ENCODE peak calls at places on chromosomes 6 and 20, in nine cellular contexts. H, C, V, R, B, L, W, D and Q are unnamed samples.

GRCh38 chr20:46883847-46884246 is 10.8 kb upstream of the EYA2 start:
- DNase-seq in H (no peak), C (peak; percentile 49), V (no peak), R (no peak), B (no peak), L (no peak), W (no peak), D (no peak), Q (no peak)

GRCh38 chr6:24931752-24932691 is 3.7 kb downstream of the RIPOR2 start:
- DNase-seq in H (no peak), C (no peak), V (no peak), R (no peak), B (peak; percentile 52), L (peak; percentile 83), W (peak; percentile 69), D (peak; percentile 84), Q (no peak)

GRCh38 chr6:155327326-155328073 is 13.2 kb upstream of the TFB1M start:
- DNase-seq in H (peak; percentile 88), C (no peak), V (peak; percentile 56), R (peak; percentile 40), B (peak; percentile 55), L (peak; percentile 77), W (no peak), D (peak; percentile 70), Q (peak; percentile 81)

GRCh38 chr6:3887150-3887700 is 38.1 kb downstream of the FAM50B start:
- DNase-seq in H (peak; percentile 66), C (peak; percentile 43), V (no peak), R (no peak), B (peak; percentile 42), L (peak; percentile 36), W (no peak), D (peak; percentile 48), Q (no peak)

GRCh38 chr6:87714093-87714809 is 12.2 kb upstream of the AKIRIN2 start:
- DNase-seq in H (peak; percentile 79), C (peak; percentile 41), V (no peak), R (peak; percentile 80), B (peak; percentile 63), L (peak; percentile 80), W (peak; percentile 53), D (peak; percentile 89), Q (no peak)

GRCh38 chr6:166728884-166729530 is 102.0 kb upstream of the RPS6KA2 start:
- DNase-seq in H (no peak), C (no peak), V (no peak), R (no peak), B (peak; percentile 54), L (no peak), W (no peak), D (peak; percentile 27), Q (no peak)

GRCh38 chr6:24663198-24663597 is 3.5 kb downstream of the TDP2 start:
- DNase-seq in H (no peak), C (no peak), V (no peak), R (no peak), B (no peak), L (no peak), W (no peak), D (no peak), Q (no peak)

GRCh38 chr6:139364302-139364981 is 10.0 kb downstream of the CITED2 start:
- DNase-seq in H (peak; percentile 77), C (no peak), V (no peak), R (no peak), B (peak; percentile 75), L (peak; percentile 75), W (peak; percentile 6), D (peak; percentile 68), Q (no peak)

GRCh38 chr6:41039060-41039998 is at the start of gene UNC5CL:
- DNase-seq in H (peak; percentile 12), C (peak; percentile 44), V (peak; percentile 49), R (peak; percentile 24), B (peak; percentile 33), L (peak; percentile 23), W (no peak), D (peak; percentile 60), Q (no peak)

GRCh38 chr20:35616465-35617396 is 1.1 kb downstream of the SPAG4 start:
- DNase-seq in H (peak; percentile 99), C (peak; percentile 88), V (peak; percentile 33), R (peak; percentile 100), B (peak; percentile 100), L (peak; percentile 100), W (peak; percentile 78), D (peak; percentile 100), Q (peak; percentile 10)

GRCh38 chr6:169172435-169172834 is 81.2 kb downstream of the THBS2 start:
- DNase-seq in H (peak; percentile 93), C (peak; percentile 84), V (no peak), R (no peak), B (peak; percentile 67), L (peak; percentile 3), W (no peak), D (peak; percentile 97), Q (no peak)

GRCh38 chr6:16591681-16592549 is 169.3 kb downstream of the ATXN1 start:
- DNase-seq in H (no peak), C (no peak), V (no peak), R (no peak), B (no peak), L (no peak), W (peak; percentile 71), D (no peak), Q (no peak)

GRCh38 chr6:39266375-39266774 is 37.1 kb upstream of the KCNK5 start:
- DNase-seq in H (no peak), C (no peak), V (no peak), R (no peak), B (no peak), L (no peak), W (no peak), D (no peak), Q (no peak)

GRCh38 chr20:4174909-4175308 is 159.6 kb upstream of the RNF24 start:
- DNase-seq in H (no peak), C (no peak), V (no peak), R (no peak), B (no peak), L (no peak), W (no peak), D (no peak), Q (no peak)

GRCh38 chr6:85113934-85114582 is 335.8 kb upstream of the NT5E start:
- DNase-seq in H (peak; percentile 63), C (no peak), V (no peak), R (no peak), B (no peak), L (no peak), W (no peak), D (no peak), Q (no peak)

GRCh38 chr6:26216015-26216885 is 129.0 kb downstream of the HFE start:
- DNase-seq in H (peak; percentile 100), C (peak; percentile 85), V (peak; percentile 75), R (peak; percentile 98), B (peak; percentile 97), L (peak; percentile 100), W (peak; percentile 91), D (peak; percentile 97), Q (peak; percentile 94)

GRCh38 chr6:133682506-133683290 is 206.2 kb upstream of the TCF21 start:
- DNase-seq in H (peak; percentile 51), C (no peak), V (no peak), R (no peak), B (no peak), L (no peak), W (no peak), D (peak; percentile 40), Q (no peak)

GRCh38 chr6:158853072-158853871 is 34.1 kb upstream of the EZR start:
- DNase-seq in H (peak; percentile 77), C (peak; percentile 69), V (peak; percentile 87), R (peak; percentile 95), B (peak; percentile 99), L (peak; percentile 90), W (peak; percentile 61), D (peak; percentile 99), Q (no peak)

GRCh38 chr20:23048283-23049200 is 930 bp downstream of the THBD start:
- DNase-seq in H (peak; percentile 51), C (peak; percentile 63), V (no peak), R (no peak), B (no peak), L (peak; percentile 49), W (peak; percentile 42), D (peak; percentile 54), Q (no peak)

GRCh38 chr6:103142902-103143301 is 1716.8 kb downstream of the HACE1 start:
- DNase-seq in H (no peak), C (no peak), V (no peak), R (no peak), B (no peak), L (no peak), W (no peak), D (no peak), Q (no peak)

GRCh38 chr20:47455133-47456040 is 46.3 kb upstream of the NCOA3 start:
- DNase-seq in H (no peak), C (no peak), V (no peak), R (no peak), B (no peak), L (peak; percentile 32), W (no peak), D (no peak), Q (no peak)